ENCODE peak calls at places on chromosome 19, in five cellular contexts. J, K, O, Y and P are unnamed samples.

GRCh38 chr19:40331052-40331451 is 17.1 kb downstream of the C19orf47 start:
- DNase-seq in K (no peak), J (no peak), Y (no peak), O (no peak), P (peak)

GRCh38 chr19:46472592-46472991 is 1.2 kb upstream of the PNMA8A start:
- DNase-seq in O (no peak), Y (no peak), K (no peak), J (no peak), P (no peak)

GRCh38 chr19:37361994-37362393 is 8.9 kb upstream of the ZNF527 start:
- DNase-seq in K (no peak), J (no peak), O (peak), Y (no peak), P (no peak)

GRCh38 chr19:40691421-40692211 is 1.2 kb upstream of the NUMBL start:
- DNase-seq in J (peak), K (no peak), O (no peak), Y (peak), P (no peak)

GRCh38 chr19:2041436-2041685 is 9.7 kb downstream of the MKNK2 start:
- DNase-seq in O (no peak), Y (no peak), K (no peak), J (no peak), P (no peak)

GRCh38 chr19:1042689-1043511 is 3.0 kb downstream of the ABCA7 start:
- DNase-seq in O (no peak), J (no peak), Y (peak), K (no peak), P (no peak)

GRCh38 chr19:5522106-5522505 is 45.6 kb downstream of the TINCR start:
- DNase-seq in K (no peak), J (no peak), O (no peak), Y (no peak), P (no peak)

GRCh38 chr19:17153996-17154395 is 61.2 kb upstream of the USE1 start:
- DNase-seq in K (no peak), O (no peak), Y (no peak), J (no peak), P (no peak)

GRCh38 chr19:39831679-39832078 is 2.3 kb downstream of the DYRK1B start:
- DNase-seq in J (no peak), Y (no peak), O (no peak), K (no peak), P (no peak)

GRCh38 chr19:57103573-57104277 is 16.1 kb upstream of the USP29 start:
- DNase-seq in O (no peak), Y (peak), K (no peak), J (peak), P (peak)

DNA sequence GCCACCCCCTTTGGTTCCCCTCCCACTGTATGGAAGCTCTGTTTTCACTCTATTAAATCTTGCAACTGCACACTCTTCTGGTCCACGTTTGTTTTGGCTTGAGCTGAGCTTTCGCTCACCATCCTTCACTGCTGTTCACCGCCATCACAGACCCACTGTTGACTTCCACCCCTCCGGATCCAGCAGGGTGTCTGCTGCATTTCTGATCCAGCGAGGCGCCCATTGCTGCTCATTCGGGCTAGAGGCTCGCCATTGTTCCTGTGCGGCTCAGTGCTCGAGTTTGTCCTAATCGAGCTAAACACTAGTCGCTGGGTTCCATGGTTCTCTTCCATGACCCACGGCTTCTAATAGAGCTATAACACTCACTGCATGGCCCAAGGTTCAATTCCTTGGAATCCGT is 42.7 kb downstream of the ACTN4 start:
- DNase-seq in O (no peak), Y (no peak), J (no peak), K (no peak), P (no peak)
- H3K27ac ChIP-seq in O (no peak), Y (peak), J (peak), K (peak), P (peak)

GRCh38 chr19:49542446-49542845 is 14.6 kb downstream of the RCN3 start:
- DNase-seq in J (no peak), O (no peak), K (no peak), Y (no peak), P (no peak)

GRCh38 chr19:49539192-49539952 is 11.6 kb downstream of the RCN3 start:
- DNase-seq in O (no peak), K (no peak), J (no peak), Y (no peak), P (no peak)

GRCh38 chr19:49543032-49543431 is 15.2 kb downstream of the RCN3 start:
- DNase-seq in O (no peak), K (no peak), J (no peak), Y (no peak), P (no peak)

GRCh38 chr19:49544154-49544553 is 16.4 kb downstream of the RCN3 start:
- DNase-seq in K (no peak), Y (no peak), O (no peak), J (no peak), P (no peak)

GRCh38 chr19:49541914-49542313 is 14.1 kb downstream of the RCN3 start:
- DNase-seq in J (no peak), Y (no peak), O (no peak), K (no peak), P (no peak)
- TF ChIP-seq CTCF in J (no peak), Y (no peak), O (no peak), K (no peak), P (no peak)

GRCh38 chr19:18392417-18392816 is 5.0 kb downstream of the LRRC25 start:
- DNase-seq in Y (no peak), J (no peak), K (no peak), O (no peak), P (no peak)
- H3K27ac ChIP-seq in Y (no peak), J (no peak), K (no peak), O (no peak), P (peak)

GRCh38 chr19:13116282-13117175 is at the start of gene TRMT1:
- DNase-seq in O (peak), J (peak), Y (peak), K (peak), P (peak)
- TF ChIP-seq CTCF in O (no peak), J (no peak), Y (no peak), K (no peak), P (no peak)

GRCh38 chr19:16088985-16089846 is 12.9 kb downstream of the TPM4 start:
- DNase-seq in K (no peak), O (no peak), Y (peak), J (no peak), P (no peak)
- H3K27ac ChIP-seq in K (no peak), O (no peak), Y (peak), J (peak), P (no peak)

GRCh38 chr19:47540748-47541147 is 25.9 kb upstream of the NAPA start:
- DNase-seq in O (peak), K (no peak), Y (peak), J (no peak), P (no peak)
- TF ChIP-seq CTCF in O (peak), K (no peak), Y (peak), J (peak), P (peak)

DNA sequence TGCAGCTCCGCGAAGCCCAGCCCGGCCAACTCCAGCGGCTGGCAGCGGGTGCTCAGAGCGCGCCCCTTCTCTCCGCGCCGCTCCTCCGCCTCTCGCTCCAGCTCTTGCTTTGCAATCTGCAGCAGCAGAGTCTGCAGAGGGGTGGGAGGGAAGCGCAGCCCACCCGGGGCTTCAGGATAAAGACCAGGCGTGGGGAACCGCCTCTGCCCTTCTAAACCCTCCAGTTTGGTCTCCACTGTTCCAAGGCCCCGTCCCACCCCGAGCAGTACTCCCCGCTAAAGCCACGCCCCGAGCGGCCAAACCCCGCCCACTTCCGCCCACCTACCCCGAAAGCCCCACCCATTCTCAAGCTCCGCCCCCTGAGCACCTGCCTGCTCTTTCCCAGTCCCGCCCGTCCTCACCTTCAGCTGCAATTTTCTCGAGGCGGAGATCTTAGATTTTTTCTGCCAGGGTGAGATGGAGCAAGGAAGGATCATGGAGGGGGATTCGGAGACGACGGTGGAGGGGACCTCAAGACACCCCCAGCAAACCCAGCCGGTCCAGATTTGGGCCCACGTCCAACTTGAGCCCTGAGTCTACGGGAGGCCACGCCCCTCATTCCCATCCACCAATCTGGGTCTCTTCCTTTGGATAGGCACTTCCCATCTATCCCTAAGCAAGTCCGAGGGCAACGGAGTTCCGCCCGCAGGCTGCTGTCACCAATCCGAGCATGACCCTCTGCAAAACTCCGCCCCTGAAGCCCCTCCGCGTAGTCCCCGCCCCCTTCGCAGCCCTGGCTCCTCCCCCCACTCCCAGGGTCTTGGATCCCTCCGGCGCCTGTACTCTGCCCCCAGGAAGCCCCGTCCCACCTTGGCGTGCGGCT is 1.1 kb downstream of the TNNI3 start:
- DNase-seq in Y (peak), J (peak), K (no peak), O (no peak), P (peak)
- H3K27ac ChIP-seq in Y (peak), J (no peak), K (no peak), O (no peak), P (peak)

DNA sequence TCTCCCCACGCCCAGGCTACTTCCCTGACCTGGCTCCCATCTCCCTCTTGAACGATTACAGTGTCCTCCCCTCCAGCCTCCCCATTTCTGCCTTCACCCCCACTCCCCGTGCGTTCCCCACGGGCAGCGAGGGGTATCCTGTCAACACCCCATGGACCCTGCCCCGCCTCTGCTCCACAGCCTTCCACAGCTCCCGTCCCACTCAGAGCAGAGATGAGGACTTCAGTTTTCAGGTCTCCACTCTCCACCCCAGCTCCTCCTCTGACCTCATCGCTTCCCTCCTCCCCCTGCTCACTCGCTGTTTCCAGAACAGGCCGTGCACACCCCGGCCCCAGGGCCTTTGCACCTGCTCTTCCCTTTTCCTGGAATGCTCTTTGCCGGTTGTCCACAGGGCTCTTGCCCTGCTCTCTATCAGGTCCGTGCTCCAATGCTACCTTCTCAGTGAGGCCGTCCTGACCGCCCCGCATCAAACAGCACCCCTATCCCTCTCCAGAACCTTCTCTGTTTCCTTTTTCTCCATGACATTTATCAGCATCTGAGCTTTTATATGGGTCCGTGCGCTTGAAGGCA is 15.0 kb downstream of the LRRC4B start:
- DNase-seq in J (no peak), K (no peak), Y (no peak), O (no peak), P (no peak)
- TF ChIP-seq CTCF in J (no peak), K (no peak), Y (no peak), O (no peak), P (no peak)